ENCODE peak calls at places on chromosomes 3 and 15, in eight cellular contexts. G, H, A, E, C, L, I and N are unnamed samples.

GRCh38 chr3:45215466-45215865 is 10.6 kb downstream of the TMEM158 start:
- DNase-seq in G (no peak), H (no peak), A (no peak), E (no peak), C (no peak), L (no peak), I (no peak), N (no peak)

GRCh38 chr3:128492353-128493220 is at the start of gene GATA2:
- DNase-seq in G (no peak), H (no peak), A (no peak), E (peak; percentile 66), C (no peak), L (peak; percentile 46), I (no peak), N (no peak)

GRCh38 chr3:56469141-56469540 is 874 bp upstream of the ERC2 start:
- DNase-seq in G (peak; percentile 3), H (no peak), A (no peak), E (no peak), C (no peak), L (no peak), I (no peak), N (no peak)

GRCh38 chr3:130711885-130712284 is 34.7 kb downstream of the PIK3R4 start:
- DNase-seq in G (peak; percentile 23), H (no peak), A (peak; percentile 36), E (no peak), C (peak; percentile 38), L (no peak), I (no peak), N (no peak)

GRCh38 chr15:81229596-81229995 is 32.9 kb downstream of the IL16 start:
- DNase-seq in G (no peak), H (no peak), A (no peak), E (no peak), C (no peak), L (peak; percentile 44), I (peak; percentile 29), N (peak; percentile 84)

GRCh38 chr3:24525022-24525421 is 30.4 kb upstream of the THRB start:
- DNase-seq in G (no peak), H (no peak), A (no peak), E (no peak), C (no peak), L (no peak), I (no peak), N (no peak)

GRCh38 chr15:48471073-48471472 is 139.8 kb downstream of the DUT start:
- DNase-seq in G (no peak), H (no peak), A (no peak), E (no peak), C (no peak), L (no peak), I (no peak), N (no peak)

GRCh38 chr3:15647629-15648167 is 46.2 kb downstream of the BTD start:
- DNase-seq in G (peak; percentile 97), H (no peak), A (peak; percentile 89), E (no peak), C (peak; percentile 99), L (no peak), I (peak; percentile 32), N (no peak)

GRCh38 chr15:28918141-28918983 is 32.6 kb downstream of the APBA2 start:
- DNase-seq in G (peak; percentile 34), H (peak; percentile 97), A (no peak), E (peak; percentile 56), C (no peak), L (no peak), I (no peak), N (no peak)

GRCh38 chr3:43213631-43214030 is 72.7 kb upstream of the SNRK start:
- DNase-seq in G (no peak), H (no peak), A (no peak), E (no peak), C (no peak), L (no peak), I (no peak), N (no peak)

GRCh38 chr3:119649764-119650163 is 10.6 kb downstream of the POPDC2 start:
- DNase-seq in G (peak; percentile 59), H (no peak), A (no peak), E (no peak), C (peak; percentile 61), L (no peak), I (no peak), N (no peak)

GRCh38 chr15:51493892-51494291 is 128.7 kb downstream of the DMXL2 start:
- DNase-seq in G (peak; percentile 39), H (no peak), A (no peak), E (no peak), C (peak; percentile 73), L (no peak), I (no peak), N (no peak)

GRCh38 chr15:97037080-97037479 is 706.6 kb downstream of the NR2F2 start:
- DNase-seq in G (peak; percentile 22), H (no peak), A (no peak), E (no peak), C (no peak), L (no peak), I (no peak), N (no peak)

GRCh38 chr3:123083446-123084124 is 16.8 kb downstream of the PDIA5 start:
- DNase-seq in G (peak; percentile 85), H (no peak), A (no peak), E (no peak), C (no peak), L (no peak), I (no peak), N (no peak)

GRCh38 chr15:89121414-89121813 is 33.2 kb downstream of the ABHD2 start:
- DNase-seq in G (no peak), H (no peak), A (no peak), E (no peak), C (no peak), L (no peak), I (no peak), N (no peak)

GRCh38 chr15:66233487-66234415 is 19.8 kb downstream of the MEGF11 start:
- DNase-seq in G (no peak), H (peak; percentile 61), A (no peak), E (no peak), C (no peak), L (no peak), I (no peak), N (no peak)

GRCh38 chr15:99702895-99703602 is 30.2 kb downstream of the LYSMD4 start:
- DNase-seq in G (peak; percentile 54), H (peak; percentile 32), A (no peak), E (no peak), C (peak; percentile 53), L (no peak), I (no peak), N (no peak)

GRCh38 chr3:148746053-148746452 is 48.4 kb downstream of the AGTR1 start:
- DNase-seq in G (no peak), H (no peak), A (no peak), E (no peak), C (no peak), L (no peak), I (no peak), N (no peak)

GRCh38 chr15:43516801-43517353 is 531 bp upstream of the MAP1A start:
- DNase-seq in G (peak; percentile 33), H (peak; percentile 68), A (no peak), E (peak; percentile 12), C (peak; percentile 68), L (no peak), I (no peak), N (peak; percentile 49)

GRCh38 chr15:60116456-60117089 is 112.5 kb downstream of the FOXB1 start:
- DNase-seq in G (no peak), H (no peak), A (no peak), E (no peak), C (no peak), L (no peak), I (no peak), N (no peak)

GRCh38 chr15:60119101-60119500 is 115.0 kb downstream of the FOXB1 start:
- DNase-seq in G (no peak), H (no peak), A (no peak), E (no peak), C (no peak), L (no peak), I (no peak), N (no peak)

GRCh38 chr15:60118146-60118545 is 114.0 kb downstream of the FOXB1 start:
- DNase-seq in G (no peak), H (peak; percentile 91), A (no peak), E (no peak), C (no peak), L (no peak), I (no peak), N (no peak)

GRCh38 chr15:60118564-60119080 is 114.5 kb downstream of the FOXB1 start:
- DNase-seq in G (no peak), H (no peak), A (no peak), E (no peak), C (no peak), L (no peak), I (no peak), N (no peak)

DNA sequence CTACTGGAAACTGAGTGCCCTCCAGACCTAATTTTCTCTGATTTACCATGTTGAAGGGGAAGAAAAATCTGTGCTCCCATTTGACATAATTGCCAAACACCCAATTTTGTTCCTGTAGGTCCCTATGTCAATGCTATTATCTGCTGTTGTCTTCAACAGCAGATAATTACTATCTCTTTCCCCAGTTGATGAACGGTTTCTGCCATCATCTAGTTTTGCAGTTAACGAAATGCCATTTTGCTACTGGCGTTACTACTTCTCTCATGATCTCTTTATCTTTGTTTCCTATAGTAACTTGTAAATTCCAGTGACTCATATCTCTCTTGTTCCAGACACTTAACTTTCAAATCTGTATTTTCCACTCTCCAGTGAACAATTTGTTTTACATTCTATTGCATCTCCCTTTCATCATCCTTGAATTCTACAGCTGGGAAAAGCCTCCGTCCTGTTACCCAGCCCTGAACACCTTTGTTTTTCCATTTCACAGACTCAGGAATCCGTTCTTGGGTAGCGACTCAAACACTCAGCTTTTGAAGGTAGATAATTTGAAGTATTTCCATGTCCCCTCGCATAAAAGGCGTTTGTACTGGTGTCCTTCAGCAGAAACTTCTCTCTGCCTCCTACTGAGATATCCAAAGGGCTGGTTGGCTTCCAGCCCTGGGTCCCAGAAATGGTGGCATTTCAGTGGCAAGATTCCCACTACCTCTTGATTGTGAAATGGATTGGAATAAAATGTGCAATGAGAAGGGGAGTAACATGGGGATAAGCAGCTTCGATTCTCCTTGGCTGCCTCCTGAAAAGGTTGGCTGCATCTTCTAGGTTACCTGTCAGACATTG is 111.7 kb downstream of the FOXB1 start:
- DNase-seq in G (peak; percentile 76), H (peak; percentile 13), A (no peak), E (no peak), C (peak; percentile 19), L (no peak), I (no peak), N (no peak)
- H3K4me3 ChIP-seq in G (no peak overlapping the region), H (no peak overlapping the region), A (no peak overlapping the region), E (no peak overlapping the region), C (no peak overlapping the region), L (no peak overlapping the region), I (no peak overlapping the region), N (no peak overlapping the region)

GRCh38 chr15:78630886-78631633 is 9.9 kb downstream of the CHRNB4 start:
- DNase-seq in G (no peak), H (peak; percentile 20), A (no peak), E (peak; percentile 31), C (no peak), L (no peak), I (no peak), N (no peak)
- H3K4me3 ChIP-seq in G (no peak overlapping the region), H (no peak overlapping the region), A (no peak overlapping the region), E (no peak overlapping the region), C (no peak overlapping the region), L (no peak overlapping the region), I (no peak overlapping the region), N (no peak overlapping the region)

GRCh38 chr3:171021377-171021776 is 5.1 kb downstream of the SLC2A2 start:
- DNase-seq in G (no peak), H (no peak), A (no peak), E (no peak), C (no peak), L (no peak), I (no peak), N (no peak)
- H3K4me3 ChIP-seq in G (no peak overlapping the region), H (no peak overlapping the region), A (no peak overlapping the region), E (no peak overlapping the region), C (no peak overlapping the region), L (no peak overlapping the region), I (no peak overlapping the region), N (no peak overlapping the region)

GRCh38 chr15:33200903-33201302 is 6.4 kb upstream of the FMN1 start:
- DNase-seq in G (no peak), H (peak; percentile 62), A (no peak), E (no peak), C (no peak), L (no peak), I (no peak), N (no peak)
- H3K4me3 ChIP-seq in G (no peak overlapping the region), H (no peak overlapping the region), A (no peak overlapping the region), E (no peak overlapping the region), C (no peak overlapping the region), L (no peak overlapping the region), I (no peak overlapping the region), N (no peak overlapping the region)